ENCODE peak calls at places on chromosome 14, in seven cellular contexts. J is Right ventricle myocardium superior, O is foreskin fibroblast, V is esophagus muscularis mucosa, S is mammary epithelial cell, P is posterior cingulate gyrus, F is psoas muscle. G is an unnamed sample.

GRCh38 chr14:104678346-104678745 is 11.1 kb upstream of the INF2 start:
- DNase-seq in J (peak), O (no peak), V (no peak), S (no peak), P (no peak), F (peak), G (no peak)

GRCh38 chr14:55366271-55366670 is 45.4 kb downstream of the ATG14 start:
- DNase-seq in J (no peak), O (peak), V (no peak), S (peak), P (no peak), F (no peak), G (no peak)

GRCh38 chr14:73795974-73796373 is 55.7 kb upstream of the PTGR2 start:
- DNase-seq in J (no peak), O (peak), V (no peak), S (peak), P (no peak), F (no peak), G (no peak)

GRCh38 chr14:61636792-61637191 is 58.5 kb upstream of the HIF1A start:
- DNase-seq in J (no peak), O (no peak), V (no peak), S (no peak), P (no peak), F (no peak), G (no peak)

GRCh38 chr14:102694530-102695171 is 82.6 kb upstream of the TRAF3 start:
- DNase-seq in J (no peak), O (peak), V (no peak), S (peak), P (peak), F (no peak), G (peak)

GRCh38 chr14:49134940-49135339 is 451.2 kb downstream of the RPS29 start:
- DNase-seq in J (no peak), O (no peak), V (no peak), S (no peak), P (no peak), F (no peak), G (no peak)

GRCh38 chr14:61322799-61323290 is 1.5 kb downstream of the PRKCH start:
- DNase-seq in J (no peak), O (no peak), V (no peak), S (peak), P (no peak), F (no peak), G (peak)

GRCh38 chr14:104393199-104393897 is 186.2 kb upstream of the C14orf180 start:
- DNase-seq in J (peak), O (no peak), V (no peak), S (no peak), P (no peak), F (peak), G (no peak)

GRCh38 chr14:100147691-100148464 is 11.6 kb downstream of the DEGS2 start:
- DNase-seq in J (no peak), O (no peak), V (no peak), S (no peak), P (no peak), F (no peak), G (no peak)

GRCh38 chr14:67438969-67439368 is 27.0 kb upstream of the PLEK2 start:
- DNase-seq in J (no peak), O (no peak), V (no peak), S (no peak), P (no peak), F (no peak), G (no peak)

GRCh38 chr14:24680516-24680915 is 46.5 kb upstream of the GZMB start:
- DNase-seq in J (no peak), O (no peak), V (no peak), S (no peak), P (no peak), F (no peak), G (no peak)

GRCh38 chr14:34324363-34324795 is 137.7 kb downstream of the SPTSSA start:
- DNase-seq in J (no peak), O (peak), V (no peak), S (peak), P (no peak), F (no peak), G (no peak)

GRCh38 chr14:95488376-95489162 is 27.9 kb downstream of the SYNE3 start:
- DNase-seq in J (peak), O (no peak), V (no peak), S (no peak), P (peak), F (peak), G (no peak)